ENCODE peak calls at places on chromosome 13, in four cellular contexts. One of them, this sample, is unnamed.

GRCh38 chr13:39379118-39379517 is 223.9 kb downstream of the LHFPL6 start:
- DNase-seq in pancreas: no peak
- DNase-seq in IMR-90: no peak
- DNase-seq in uterus: no peak
- DNase-seq in this sample: no peak

GRCh38 chr13:31663880-31664585 is 75.3 kb upstream of the RXFP2 start:
- DNase-seq in pancreas: no peak
- DNase-seq in IMR-90: no peak
- DNase-seq in uterus: no peak
- DNase-seq in this sample: no peak

GRCh38 chr13:23679214-23679613 is 109.0 kb downstream of the TNFRSF19 start:
- DNase-seq in pancreas: no peak
- DNase-seq in IMR-90: peak; percentile 90
- DNase-seq in uterus: no peak
- DNase-seq in this sample: no peak

GRCh38 chr13:108220042-108220441 is 1.9 kb downstream of the ABHD13 start:
- DNase-seq in pancreas: no peak
- DNase-seq in IMR-90: no peak
- DNase-seq in uterus: no peak
- DNase-seq in this sample: peak; percentile 32

GRCh38 chr13:105345116-105345515 is 1190.3 kb downstream of the EFNB2 start:
- DNase-seq in pancreas: no peak
- DNase-seq in IMR-90: no peak
- DNase-seq in uterus: no peak
- DNase-seq in this sample: no peak

GRCh38 chr13:98300956-98301641 is 124.0 kb upstream of the RNF113B start:
- DNase-seq in pancreas: no peak
- DNase-seq in IMR-90: peak; percentile 82
- DNase-seq in uterus: no peak
- DNase-seq in this sample: peak; percentile 57

GRCh38 chr13:46617885-46618284 is 64.9 kb downstream of the LRCH1 start:
- DNase-seq in pancreas: no peak
- DNase-seq in IMR-90: no peak
- DNase-seq in uterus: no peak
- DNase-seq in this sample: no peak

GRCh38 chr13:100710176-100710575 is 35.6 kb upstream of the TMTC4 start:
- DNase-seq in pancreas: no peak
- DNase-seq in IMR-90: no peak
- DNase-seq in uterus: no peak
- DNase-seq in this sample: no peak

GRCh38 chr13:47036291-47037008 is 139.6 kb upstream of the HTR2A start:
- DNase-seq in pancreas: no peak
- DNase-seq in IMR-90: no peak
- DNase-seq in uterus: no peak
- DNase-seq in this sample: no peak

GRCh38 chr13:113544071-113544891 is 40.3 kb upstream of the TFDP1 start:
- DNase-seq in pancreas: no peak
- DNase-seq in IMR-90: no peak
- DNase-seq in uterus: no peak
- DNase-seq in this sample: peak; percentile 78

GRCh38 chr13:99960663-99961440 is 10.7 kb downstream of the ZIC5 start:
- DNase-seq in pancreas: no peak
- DNase-seq in IMR-90: no peak
- DNase-seq in uterus: no peak
- DNase-seq in this sample: no peak

GRCh38 chr13:76719955-76720354 is 166.2 kb downstream of the KCTD12 start:
- DNase-seq in pancreas: no peak
- DNase-seq in IMR-90: no peak
- DNase-seq in uterus: no peak
- DNase-seq in this sample: no peak

GRCh38 chr13:106466691-106467405 is 68.6 kb downstream of the EFNB2 start:
- DNase-seq in pancreas: no peak
- DNase-seq in IMR-90: no peak
- DNase-seq in uterus: no peak
- DNase-seq in this sample: no peak

GRCh38 chr13:27504541-27504940 is 54.2 kb upstream of the MTIF3 start:
- DNase-seq in pancreas: no peak
- DNase-seq in IMR-90: no peak
- DNase-seq in uterus: no peak
- DNase-seq in this sample: no peak

GRCh38 chr13:23292596-23292995 is 111.8 kb downstream of the SGCG start:
- DNase-seq in pancreas: no peak
- DNase-seq in IMR-90: no peak
- DNase-seq in uterus: no peak
- DNase-seq in this sample: no peak

GRCh38 chr13:114071991-114072390 is 60.4 kb downstream of the RASA3 start:
- DNase-seq in pancreas: no peak
- DNase-seq in IMR-90: no peak
- DNase-seq in uterus: peak; percentile 13
- DNase-seq in this sample: no peak

GRCh38 chr13:23801141-23801540 is 88.1 kb downstream of the MIPEP start:
- DNase-seq in pancreas: no peak
- DNase-seq in IMR-90: no peak
- DNase-seq in uterus: no peak
- DNase-seq in this sample: no peak

GRCh38 chr13:98842858-98843481 is 90.5 kb upstream of the SLC15A1 start:
- DNase-seq in pancreas: peak; percentile 79
- DNase-seq in IMR-90: peak; percentile 80
- DNase-seq in uterus: peak; percentile 56
- DNase-seq in this sample: peak; percentile 87

GRCh38 chr13:99959538-99960230 is 11.9 kb downstream of the ZIC5 start:
- DNase-seq in pancreas: no peak
- DNase-seq in IMR-90: no peak
- DNase-seq in uterus: no peak
- DNase-seq in this sample: no peak

GRCh38 chr13:111330211-111330610 is 9.8 kb downstream of the TEX29 start:
- DNase-seq in pancreas: no peak
- DNase-seq in IMR-90: no peak
- DNase-seq in uterus: no peak
- DNase-seq in this sample: no peak

GRCh38 chr13:111328111-111328802 is 7.8 kb downstream of the TEX29 start:
- DNase-seq in pancreas: no peak
- DNase-seq in IMR-90: no peak
- DNase-seq in uterus: no peak
- DNase-seq in this sample: no peak

GRCh38 chr13:111329641-111330040 is 9.2 kb downstream of the TEX29 start:
- DNase-seq in pancreas: no peak
- DNase-seq in IMR-90: no peak
- DNase-seq in uterus: no peak
- DNase-seq in this sample: no peak

GRCh38 chr13:111327701-111328100 is 7.3 kb downstream of the TEX29 start:
- DNase-seq in pancreas: no peak
- DNase-seq in IMR-90: no peak
- DNase-seq in uterus: no peak
- DNase-seq in this sample: no peak

DNA sequence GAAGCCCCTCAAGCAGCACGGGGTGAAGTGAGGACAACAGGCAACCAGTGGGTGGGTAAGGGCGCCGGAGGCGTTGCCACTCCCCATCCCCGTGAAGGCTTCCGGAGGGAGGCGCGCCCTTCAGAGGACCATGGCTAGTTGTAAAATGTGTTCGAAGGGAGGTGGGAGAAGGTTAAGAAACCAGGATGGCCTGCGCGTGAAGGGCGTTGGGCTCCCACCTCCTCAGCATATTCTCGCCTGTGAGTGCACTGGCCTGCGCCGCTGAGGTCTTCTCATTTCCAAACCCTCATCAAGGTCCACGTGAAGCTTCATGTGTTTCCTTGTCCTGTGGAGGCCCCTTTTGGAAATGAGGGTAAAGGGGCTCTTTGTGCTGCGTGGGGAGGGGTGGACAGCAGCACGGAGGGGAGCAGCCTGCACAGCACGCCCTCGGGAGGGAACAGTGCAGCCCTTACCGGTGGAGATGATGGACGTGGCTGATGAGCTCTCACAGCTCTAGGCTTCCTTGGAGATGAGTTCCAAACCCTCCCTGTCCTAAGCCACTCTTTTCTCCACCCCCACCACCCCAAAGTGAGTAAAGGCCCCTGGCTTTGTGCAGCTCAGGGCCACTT is 8.5 kb downstream of the TEX29 start:
- DNase-seq in pancreas: no peak
- DNase-seq in IMR-90: no peak
- DNase-seq in uterus: no peak
- DNase-seq in this sample: no peak
- H3K27me3 ChIP-seq in pancreas: no peaks in the 10 kb centered on the region
- H3K27me3 ChIP-seq in IMR-90: peaks cover 6% of the 10 kb centered on the region
- H3K27me3 ChIP-seq in uterus: no peaks in the 10 kb centered on the region
- H3K27me3 ChIP-seq in this sample: no peaks in the 10 kb centered on the region

DNA sequence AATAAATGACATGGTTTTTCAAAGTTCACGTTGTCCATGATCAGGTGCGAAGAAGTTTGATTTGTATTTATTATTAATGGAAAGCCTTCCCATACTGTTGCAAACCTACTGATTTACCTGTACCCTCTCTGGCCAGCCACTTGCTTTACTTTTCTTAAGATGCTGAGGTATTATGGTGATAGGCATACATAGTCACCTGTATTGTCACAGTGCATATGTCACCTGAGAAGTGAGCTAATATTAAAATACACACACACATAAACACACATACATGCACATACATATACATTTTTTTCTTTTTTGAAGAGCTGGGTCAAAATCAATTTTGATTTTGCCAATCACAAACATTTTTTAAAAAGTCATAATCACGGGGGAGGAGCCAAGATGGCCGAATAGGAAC is 72.1 kb downstream of the RNASEH2B start:
- DNase-seq in pancreas: no peak
- DNase-seq in IMR-90: no peak
- DNase-seq in uterus: no peak
- DNase-seq in this sample: no peak
- H3K36me3 ChIP-seq in pancreas: no peaks in the 10 kb centered on the region
- H3K36me3 ChIP-seq in IMR-90: no peaks in the 10 kb centered on the region
- H3K36me3 ChIP-seq in uterus: no peaks in the 10 kb centered on the region
- H3K36me3 ChIP-seq in this sample: no peaks in the 10 kb centered on the region

GRCh38 chr13:50082426-50083283 is 67.4 kb downstream of the KCNRG start:
- DNase-seq in pancreas: peak; percentile 92
- DNase-seq in IMR-90: peak; percentile 68
- DNase-seq in uterus: peak; percentile 60
- DNase-seq in this sample: peak; percentile 94

GRCh38 chr13:50080856-50081105 is 65.5 kb downstream of the KCNRG start:
- DNase-seq in pancreas: no peak
- DNase-seq in IMR-90: peak; percentile 27
- DNase-seq in uterus: no peak
- DNase-seq in this sample: no peak

GRCh38 chr13:50081106-50081898 is 66.1 kb downstream of the KCNRG start:
- DNase-seq in pancreas: peak; percentile 89
- DNase-seq in IMR-90: no peak
- DNase-seq in uterus: peak; percentile 54
- DNase-seq in this sample: peak; percentile 71

GRCh38 chr13:50081899-50082425 is 66.7 kb downstream of the KCNRG start:
- DNase-seq in pancreas: peak; percentile 99
- DNase-seq in IMR-90: peak; percentile 98
- DNase-seq in uterus: peak; percentile 98
- DNase-seq in this sample: peak; percentile 99

DNA sequence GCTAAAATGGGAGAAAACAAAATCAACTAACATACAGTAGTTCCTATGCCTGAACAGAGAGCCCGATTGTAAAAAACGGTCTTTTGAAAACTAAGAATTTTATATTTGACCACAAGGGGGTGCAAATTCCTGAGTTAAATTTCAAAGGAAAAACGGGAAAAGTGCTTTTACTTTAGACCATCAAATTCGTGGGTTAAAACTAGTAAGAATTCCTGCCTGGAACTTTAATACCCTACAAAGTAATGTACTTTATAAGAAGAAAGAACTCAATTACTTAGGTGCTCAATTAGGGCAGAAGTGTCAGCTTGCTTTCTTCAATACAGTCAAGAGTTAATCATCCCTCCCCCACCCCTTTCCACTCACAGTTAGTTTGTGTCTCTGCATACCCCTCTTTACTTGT is 69.8 kb downstream of the KCNRG start:
- DNase-seq in pancreas: no peak
- DNase-seq in IMR-90: peak; percentile 47
- DNase-seq in uterus: no peak
- DNase-seq in this sample: peak; percentile 72
- H3K27ac ChIP-seq in pancreas: no peak overlapping the region
- H3K27ac ChIP-seq in IMR-90: peak overlapping the region; percentile 47
- H3K27ac ChIP-seq in uterus: peak overlapping the region; percentile 19
- H3K27ac ChIP-seq in this sample: no peak overlapping the region

GRCh38 chr13:79810018-79810417 is 329.1 kb downstream of the NDFIP2 start:
- DNase-seq in pancreas: no peak
- DNase-seq in IMR-90: no peak
- DNase-seq in uterus: no peak
- DNase-seq in this sample: no peak
- H3K27me3 ChIP-seq in pancreas: no peaks in the 10 kb centered on the region
- H3K27me3 ChIP-seq in IMR-90: no peaks in the 10 kb centered on the region
- H3K27me3 ChIP-seq in uterus: no peaks in the 10 kb centered on the region
- H3K27me3 ChIP-seq in this sample: no peaks in the 10 kb centered on the region